ENCODE peak calls at places on chromosomes 13 and 19, in ten cellular contexts. V is colonic mucosa, Z is H1, S is heart right ventricle, F is endodermal cell, A is PC-3, H is keratinocyte, B is tibial artery, Y is ascending aorta, O is right atrium auricular region. T is an unnamed sample.

GRCh38 chr13:71864981-71865857 is 1.8 kb downstream of the DACH1 start:
- DNase-seq in V (peak), Z (no peak), S (peak), F (peak), A (no peak), H (no peak), B (no peak), Y (peak), O (no peak), T (peak)

GRCh38 chr19:37706052-37706605 is 13.4 kb downstream of the ZNF607 start:
- DNase-seq in V (no peak), Z (no peak), S (no peak), F (no peak), A (no peak), H (no peak), B (no peak), Y (no peak), O (no peak), T (no peak)

GRCh38 chr19:57512845-57513244 is 13.1 kb downstream of the ZNF773 start:
- DNase-seq in V (no peak), Z (no peak), S (no peak), F (no peak), A (no peak), H (no peak), B (no peak), Y (no peak), O (no peak), T (no peak)

GRCh38 chr13:21884965-21885567 is 214.2 kb downstream of the FGF9 start:
- DNase-seq in V (no peak), Z (no peak), S (no peak), F (no peak), A (no peak), H (no peak), B (no peak), Y (no peak), O (no peak), T (no peak)

GRCh38 chr19:23203841-23204344 is 46.3 kb downstream of the ZNF724 start:
- DNase-seq in V (no peak), Z (peak), S (peak), F (peak), A (no peak), H (no peak), B (no peak), Y (no peak), O (no peak), T (peak)

GRCh38 chr19:46932346-46932745 is 71.5 kb downstream of the ARHGAP35 start:
- DNase-seq in V (no peak), Z (no peak), S (no peak), F (no peak), A (peak), H (no peak), B (no peak), Y (no peak), O (no peak), T (no peak)

GRCh38 chr19:39419003-39419402 is 6.5 kb downstream of the PLEKHG2 start:
- DNase-seq in V (no peak), Z (no peak), S (no peak), F (no peak), A (no peak), H (no peak), B (no peak), Y (no peak), O (no peak), T (no peak)

GRCh38 chr19:33392341-33393285 is 19.1 kb downstream of the CEBPG start:
- DNase-seq in V (no peak), Z (no peak), S (no peak), F (no peak), A (no peak), H (no peak), B (peak), Y (no peak), O (no peak), T (peak)

GRCh38 chr13:113145496-113145895 is 13.0 kb upstream of the PROZ start:
- DNase-seq in V (no peak), Z (no peak), S (no peak), F (no peak), A (no peak), H (no peak), B (no peak), Y (no peak), O (peak), T (no peak)

GRCh38 chr19:18317998-18318800 is 4.7 kb downstream of the LSM4 start:
- DNase-seq in V (no peak), Z (no peak), S (peak), F (no peak), A (no peak), H (no peak), B (no peak), Y (no peak), O (no peak), T (no peak)

GRCh38 chr13:111852701-111853100 is 214.2 kb upstream of the SOX1 start:
- DNase-seq in V (no peak), Z (no peak), S (no peak), F (peak), A (no peak), H (no peak), B (no peak), Y (no peak), O (peak), T (no peak)

GRCh38 chr13:99686157-99686572 is 184.9 kb downstream of the TM9SF2 start:
- DNase-seq in V (peak), Z (no peak), S (peak), F (peak), A (no peak), H (no peak), B (no peak), Y (no peak), O (peak), T (no peak)

GRCh38 chr13:23979361-23980159 is 82.3 kb upstream of the C1QTNF9B start:
- DNase-seq in V (peak), Z (no peak), S (peak), F (peak), A (peak), H (no peak), B (peak), Y (peak), O (peak), T (peak)

GRCh38 chr19:3585301-3586123 is at the start of gene GIPC3:
- DNase-seq in V (no peak), Z (no peak), S (no peak), F (peak), A (no peak), H (no peak), B (no peak), Y (peak), O (no peak), T (no peak)

GRCh38 chr19:35281303-35281702 is 1.0 kb upstream of the HAMP start:
- DNase-seq in V (no peak), Z (no peak), S (no peak), F (no peak), A (peak), H (no peak), B (no peak), Y (no peak), O (no peak), T (no peak)

GRCh38 chr19:2047449-2048103 is 3.5 kb downstream of the MKNK2 start:
- DNase-seq in V (peak), Z (no peak), S (peak), F (no peak), A (peak), H (no peak), B (peak), Y (no peak), O (no peak), T (no peak)

GRCh38 chr13:50509167-50509566 is 334.3 kb downstream of the DLEU7 start:
- DNase-seq in V (no peak), Z (no peak), S (no peak), F (no peak), A (no peak), H (no peak), B (no peak), Y (no peak), O (no peak), T (no peak)

GRCh38 chr19:41545547-41545946 is 30.4 kb upstream of the CEACAM21 start:
- DNase-seq in V (no peak), Z (no peak), S (no peak), F (no peak), A (no peak), H (no peak), B (no peak), Y (no peak), O (no peak), T (no peak)

GRCh38 chr19:49065905-49066512 is 1.4 kb upstream of the NTF4 start:
- DNase-seq in V (no peak), Z (no peak), S (no peak), F (peak), A (no peak), H (no peak), B (no peak), Y (no peak), O (no peak), T (no peak)

GRCh38 chr13:61149333-61149730 is 266.3 kb downstream of the PCDH20 start:
- DNase-seq in V (no peak), Z (no peak), S (no peak), F (no peak), A (no peak), H (no peak), B (no peak), Y (no peak), O (no peak), T (no peak)

GRCh38 chr19:55545443-55545842 is at the start of gene SBK3:
- DNase-seq in V (no peak), Z (no peak), S (no peak), F (no peak), A (no peak), H (no peak), B (no peak), Y (no peak), O (no peak), T (no peak)

GRCh38 chr13:28093871-28094270 is 6.5 kb downstream of the FLT3 start:
- DNase-seq in V (no peak), Z (no peak), S (no peak), F (no peak), A (no peak), H (no peak), B (no peak), Y (no peak), O (no peak), T (no peak)

GRCh38 chr13:71867101-71867814 is at the start of gene DACH1:
- DNase-seq in V (peak), Z (no peak), S (peak), F (peak), A (peak), H (no peak), B (no peak), Y (peak), O (no peak), T (peak)

GRCh38 chr19:19217110-19217509 is 5.4 kb downstream of the NCAN start:
- DNase-seq in V (no peak), Z (no peak), S (no peak), F (no peak), A (peak), H (no peak), B (no peak), Y (no peak), O (no peak), T (no peak)

GRCh38 chr19:21910318-21910717 is 74.3 kb upstream of the ZNF43 start:
- DNase-seq in V (no peak), Z (no peak), S (no peak), F (no peak), A (peak), H (no peak), B (no peak), Y (no peak), O (no peak), T (no peak)

GRCh38 chr13:74070065-74070464 is 64.1 kb downstream of the KLF12 start:
- DNase-seq in V (no peak), Z (no peak), S (no peak), F (no peak), A (no peak), H (no peak), B (no peak), Y (no peak), O (no peak), T (no peak)

GRCh38 chr13:67857581-67858310 is 627.6 kb upstream of the PCDH9 start:
- DNase-seq in V (no peak), Z (no peak), S (no peak), F (no peak), A (no peak), H (no peak), B (no peak), Y (no peak), O (no peak), T (no peak)

GRCh38 chr13:110580800-110581199 is 19.3 kb upstream of the RAB20 start:
- DNase-seq in V (no peak), Z (no peak), S (no peak), F (peak), A (no peak), H (no peak), B (no peak), Y (no peak), O (no peak), T (no peak)

GRCh38 chr13:113846639-113847318 is 17.1 kb downstream of the GAS6 start:
- DNase-seq in V (no peak), Z (no peak), S (no peak), F (peak), A (no peak), H (no peak), B (peak), Y (peak), O (no peak), T (peak)

GRCh38 chr13:43805681-43806128 is 18.9 kb upstream of the ENOX1 start:
- DNase-seq in V (no peak), Z (no peak), S (no peak), F (peak), A (peak), H (no peak), B (no peak), Y (no peak), O (no peak), T (no peak)

GRCh38 chr13:35255241-35255640 is 221.2 kb downstream of the MAB21L1 start:
- DNase-seq in V (no peak), Z (no peak), S (peak), F (no peak), A (no peak), H (no peak), B (no peak), Y (no peak), O (no peak), T (no peak)

GRCh38 chr13:40993987-40994386 is 25.1 kb downstream of the ELF1 start:
- DNase-seq in V (peak), Z (no peak), S (no peak), F (peak), A (peak), H (peak), B (no peak), Y (no peak), O (no peak), T (no peak)
- H3K4me3 ChIP-seq in V (no peak), Z (no peak), S (no peak), F (no peak), A (peak), H (peak), B (no peak), Y (no peak), O (no peak), T (no peak)

GRCh38 chr13:33125821-33126570 is 109.8 kb downstream of the KL start:
- DNase-seq in V (no peak), Z (peak), S (peak), F (peak), A (peak), H (peak), B (peak), Y (peak), O (peak), T (peak)
- H3K27ac ChIP-seq in V (peak), Z (no peak), S (peak), F (no peak), A (peak), H (peak), B (peak), Y (peak), O (peak), T (peak)

GRCh38 chr13:53250272-53250875 is 221.8 kb downstream of the OLFM4 start:
- DNase-seq in V (peak), Z (no peak), S (no peak), F (no peak), A (peak), H (peak), B (no peak), Y (no peak), O (no peak), T (no peak)
- TF ChIP-seq CTCF in V (peak), Z (peak), S (peak), F (peak), A (peak), H (peak), B (peak), Y (no peak), O (peak), T (peak)

GRCh38 chr19:7494416-7495098 is 5.7 kb upstream of the PEX11G start:
- DNase-seq in V (peak), Z (no peak), S (peak), F (no peak), A (no peak), H (no peak), B (peak), Y (no peak), O (peak), T (no peak)

GRCh38 chr19:7492142-7493055 is 3.6 kb upstream of the PEX11G start:
- DNase-seq in V (no peak), Z (no peak), S (no peak), F (no peak), A (no peak), H (no peak), B (no peak), Y (no peak), O (no peak), T (no peak)

GRCh38 chr19:7486923-7487322 is 1.9 kb downstream of the PEX11G start:
- DNase-seq in V (no peak), Z (no peak), S (no peak), F (no peak), A (no peak), H (no peak), B (no peak), Y (no peak), O (no peak), T (no peak)

GRCh38 chr19:7488736-7489353 is at the start of gene PEX11G:
- DNase-seq in V (peak), Z (peak), S (peak), F (peak), A (peak), H (no peak), B (peak), Y (peak), O (peak), T (peak)

DNA sequence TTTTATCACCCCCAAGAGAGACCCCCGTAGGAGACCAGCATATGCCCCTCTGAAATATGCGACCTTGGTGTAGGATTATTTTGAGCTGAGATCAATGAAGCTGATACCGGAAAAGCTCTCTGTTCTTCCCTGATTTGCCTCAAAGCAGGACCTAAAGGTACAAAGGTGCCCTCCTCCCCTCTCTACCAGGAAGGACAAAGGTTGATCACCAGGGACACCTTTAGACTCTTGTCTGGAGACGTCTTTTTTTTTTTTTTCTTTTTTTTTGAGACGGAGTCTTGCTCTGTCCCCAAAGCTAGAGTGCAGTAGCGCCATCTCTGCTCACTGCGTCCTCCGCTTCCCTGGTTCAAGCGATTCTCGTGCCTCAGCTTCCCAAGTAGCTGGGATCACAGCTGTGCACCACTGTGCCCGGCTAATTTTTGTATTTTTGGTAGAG is 792 bp upstream of the PEX11G start:
- DNase-seq in V (peak), Z (no peak), S (no peak), F (peak), A (no peak), H (no peak), B (no peak), Y (no peak), O (no peak), T (no peak)
- H3K4me3 ChIP-seq in V (no peak), Z (no peak), S (peak), F (peak), A (no peak), H (no peak), B (peak), Y (no peak), O (no peak), T (peak)

GRCh38 chr19:11198175-11198534 is 810 bp upstream of the KANK2 start:
- DNase-seq in V (no peak), Z (no peak), S (no peak), F (no peak), A (no peak), H (no peak), B (no peak), Y (no peak), O (no peak), T (no peak)
- H3K27ac ChIP-seq in V (peak), Z (no peak), S (peak), F (no peak), A (peak), H (no peak), B (peak), Y (peak), O (peak), T (peak)

GRCh38 chr19:31055454-31055853 is 293.8 kb downstream of the TSHZ3 start:
- DNase-seq in V (no peak), Z (no peak), S (no peak), F (no peak), A (no peak), H (no peak), B (no peak), Y (no peak), O (no peak), T (no peak)

GRCh38 chr19:31058676-31059075 is 290.6 kb downstream of the TSHZ3 start:
- DNase-seq in V (no peak), Z (no peak), S (no peak), F (no peak), A (no peak), H (no peak), B (no peak), Y (no peak), O (no peak), T (no peak)

GRCh38 chr19:31049431-31049830 is 299.8 kb downstream of the TSHZ3 start:
- DNase-seq in V (peak), Z (no peak), S (no peak), F (no peak), A (no peak), H (no peak), B (no peak), Y (no peak), O (no peak), T (no peak)

DNA sequence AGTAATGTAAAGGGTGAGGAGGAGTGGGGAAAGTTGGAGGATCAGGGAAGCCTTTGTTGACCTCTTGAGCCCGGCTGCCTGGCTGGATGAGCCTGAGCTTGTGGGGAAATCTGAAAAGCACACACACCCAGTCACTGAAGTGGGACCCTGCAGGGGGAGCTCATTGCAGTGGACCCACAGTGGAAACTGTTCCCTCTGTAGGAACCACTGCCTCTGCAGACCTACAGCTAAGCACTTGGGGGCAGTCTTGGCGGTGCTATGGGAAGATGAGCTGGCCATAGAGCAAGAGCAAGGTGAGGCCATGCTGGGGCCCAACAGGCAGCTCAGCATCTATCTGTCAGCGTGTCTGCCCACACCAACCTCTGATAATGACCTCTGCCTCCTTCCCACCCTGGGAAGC is 294.8 kb downstream of the TSHZ3 start:
- DNase-seq in V (peak), Z (peak), S (no peak), F (peak), A (no peak), H (no peak), B (no peak), Y (no peak), O (no peak), T (no peak)
- TF ChIP-seq CTCF in V (peak), Z (peak), S (peak), F (peak), A (peak), H (peak), B (peak), Y (no peak), O (peak), T (no peak)

GRCh38 chr13:75797256-75797655 is 161.1 kb downstream of the LMO7 start:
- DNase-seq in V (no peak), Z (no peak), S (no peak), F (no peak), A (no peak), H (no peak), B (no peak), Y (no peak), O (no peak), T (no peak)
- H3K4me3 ChIP-seq in V (no peak), Z (no peak), S (no peak), F (peak), A (no peak), H (no peak), B (no peak), Y (no peak), O (no peak), T (no peak)

DNA sequence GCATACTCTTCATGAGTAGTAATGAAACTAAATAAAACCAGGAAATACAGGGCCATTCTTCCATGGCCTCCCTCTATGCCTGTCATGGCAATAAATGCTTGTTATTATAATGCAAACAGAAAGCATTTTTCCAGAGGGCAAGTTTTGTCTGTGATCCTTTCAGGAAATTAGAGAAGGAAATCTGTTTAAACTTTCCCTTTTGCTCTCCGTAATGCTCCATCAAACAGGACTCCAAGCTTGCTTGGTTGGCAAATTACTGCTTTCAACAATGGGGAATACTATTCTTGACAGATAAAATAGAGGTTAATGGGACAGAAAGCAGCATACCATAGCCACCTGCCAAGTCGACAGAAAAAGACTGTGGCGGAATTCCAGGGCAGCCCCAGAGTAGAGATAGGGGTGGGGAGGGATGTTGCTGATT is 252.5 kb downstream of the LHFPL6 start:
- DNase-seq in V (no peak), Z (no peak), S (peak), F (no peak), A (no peak), H (no peak), B (no peak), Y (no peak), O (no peak), T (no peak)
- H3K27ac ChIP-seq in V (no peak), Z (no peak), S (peak), F (peak), A (no peak), H (no peak), B (peak), Y (peak), O (peak), T (peak)

GRCh38 chr19:989381-990081 is 5.4 kb downstream of the WDR18 start:
- DNase-seq in V (no peak), Z (no peak), S (no peak), F (peak), A (no peak), H (no peak), B (no peak), Y (no peak), O (no peak), T (no peak)
- TF ChIP-seq CTCF in V (no peak), Z (peak), S (peak), F (peak), A (peak), H (peak), B (peak), Y (no peak), O (no peak), T (no peak)